ENCODE peak calls at places on chromosome 5, in nine cellular contexts. T, H, S, K, O, G, I, F and P are unnamed samples.

GRCh38 chr5:321233-321725 is at the start of gene AHRR:
- DNase-seq in T (peak), H (peak), S (no peak), K (no peak), O (peak), G (no peak), I (peak), F (no peak), P (peak)

GRCh38 chr5:141695627-141696180 is 13.7 kb upstream of the ARAP3 start:
- DNase-seq in T (no peak), H (peak), S (no peak), K (no peak), O (no peak), G (no peak), I (peak), F (no peak), P (no peak)

GRCh38 chr5:6728011-6728794 is 15.0 kb downstream of the TENT4A start:
- DNase-seq in T (peak), H (no peak), S (no peak), K (peak), O (peak), G (no peak), I (no peak), F (no peak), P (no peak)

GRCh38 chr5:97618721-97619120 is 435.7 kb upstream of the RIOK2 start:
- DNase-seq in T (no peak), H (no peak), S (no peak), K (no peak), O (no peak), G (no peak), I (no peak), F (no peak), P (no peak)

GRCh38 chr5:134877159-134877558 is 3.0 kb downstream of the TXNDC15 start:
- DNase-seq in T (no peak), H (no peak), S (no peak), K (no peak), O (no peak), G (no peak), I (no peak), F (no peak), P (no peak)

GRCh38 chr5:97547999-97548797 is 365.2 kb upstream of the RIOK2 start:
- DNase-seq in T (no peak), H (peak), S (no peak), K (no peak), O (peak), G (no peak), I (no peak), F (no peak), P (peak)

GRCh38 chr5:170633235-170634041 is 129.6 kb downstream of the KCNIP1 start:
- DNase-seq in T (peak), H (peak), S (peak), K (no peak), O (no peak), G (no peak), I (peak), F (peak), P (peak)

GRCh38 chr5:118301696-118302095 is 686.7 kb downstream of the DTWD2 start:
- DNase-seq in T (no peak), H (no peak), S (no peak), K (no peak), O (no peak), G (no peak), I (no peak), F (no peak), P (no peak)

GRCh38 chr5:132369471-132370240 is at the start of gene SLC22A5:
- DNase-seq in T (peak), H (peak), S (no peak), K (peak), O (peak), G (peak), I (peak), F (peak), P (peak)

GRCh38 chr5:137461636-137462596 is 37.2 kb downstream of the SPOCK1 start:
- DNase-seq in T (peak), H (no peak), S (no peak), K (no peak), O (no peak), G (no peak), I (no peak), F (no peak), P (no peak)
- TF ChIP-seq CTCF in T (peak), H (no peak), S (no peak), K (no peak), O (peak), G (no peak), I (no peak), F (no peak), P (peak)

GRCh38 chr5:68745459-68745858 is 348.4 kb upstream of the SLC30A5 start:
- DNase-seq in T (no peak), H (peak), S (no peak), K (no peak), O (no peak), G (no peak), I (no peak), F (no peak), P (peak)
- TF ChIP-seq CTCF in T (peak), H (peak), S (peak), K (no peak), O (peak), G (no peak), I (no peak), F (no peak), P (peak)

DNA sequence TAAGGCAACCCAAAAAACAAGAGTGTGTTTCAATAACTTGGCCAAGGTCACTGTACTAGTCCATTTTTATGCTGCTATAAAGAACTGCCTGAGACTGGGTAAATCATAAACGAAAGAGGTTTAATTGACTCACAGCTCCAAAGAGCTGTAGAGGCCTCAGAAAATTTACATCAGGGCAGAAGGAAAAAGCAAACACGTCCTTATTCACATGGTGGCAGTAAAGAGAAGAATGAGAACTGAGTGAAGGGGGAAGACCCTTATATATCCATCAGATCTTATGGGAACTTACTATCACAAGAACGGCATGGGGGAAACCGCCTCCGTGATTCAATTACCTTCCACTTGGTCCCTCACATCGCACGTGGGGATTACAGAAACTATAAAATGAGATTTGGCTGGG is 64.3 kb upstream of the CAMK4 start:
- DNase-seq in T (no peak), H (no peak), S (no peak), K (no peak), O (no peak), G (no peak), I (no peak), F (no peak), P (no peak)
- TF ChIP-seq CTCF in T (peak), H (no peak), S (no peak), K (no peak), O (no peak), G (no peak), I (no peak), F (no peak), P (no peak)

DNA sequence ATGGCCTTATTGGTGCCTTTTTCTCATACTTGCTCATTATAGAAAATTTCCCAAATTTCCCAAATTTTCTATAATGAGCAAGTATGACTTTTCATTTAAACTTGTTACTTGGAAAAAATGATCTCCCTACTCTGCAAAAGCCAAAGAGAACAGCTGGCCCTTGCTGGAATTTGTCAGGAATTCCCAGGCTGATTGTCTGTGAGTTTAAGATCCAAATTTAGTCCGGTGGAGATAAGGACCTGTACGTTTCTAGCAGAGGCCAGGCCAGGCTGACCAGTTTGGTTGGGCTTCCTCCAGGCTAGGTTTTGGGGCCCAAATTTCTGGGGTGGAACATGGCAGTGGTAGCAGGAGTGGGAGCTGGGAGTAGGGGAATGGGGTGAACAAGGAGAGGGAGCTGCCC is 51.9 kb downstream of the NEURL1B start:
- DNase-seq in T (no peak), H (no peak), S (no peak), K (no peak), O (no peak), G (no peak), I (no peak), F (peak), P (peak)
- TF ChIP-seq CTCF in T (no peak), H (no peak), S (no peak), K (no peak), O (no peak), G (no peak), I (no peak), F (no peak), P (no peak)